ENCODE peak calls at places on chromosomes 6 and 20, in seven cellular contexts. M, Y, Q, J, D, H and T are unnamed samples.
A peak's percentile ranks its signal among the peaks of the same experiment; 100 is the strongest.

GRCh38 chr6:108961985-108962384 is 113.8 kb downstream of the ARMC2 start:
- DNase-seq in M (no peak), Y (no peak), Q (no peak), J (no peak), D (no peak), H (no peak), T (no peak)

GRCh38 chr6:160428069-160428430 is 79.9 kb downstream of the SLC22A3 start:
- DNase-seq in M (no peak), Y (no peak), Q (no peak), J (peak; percentile 31), D (no peak), H (peak; percentile 2), T (no peak)

GRCh38 chr20:919491-919916 is 3.4 kb upstream of the ANGPT4 start:
- DNase-seq in M (no peak), Y (no peak), Q (no peak), J (no peak), D (no peak), H (peak; percentile 39), T (no peak)

GRCh38 chr6:11632231-11632630 is 94.7 kb downstream of the TMEM170B start:
- DNase-seq in M (no peak), Y (no peak), Q (no peak), J (no peak), D (no peak), H (no peak), T (no peak)

GRCh38 chr6:34950849-34951248 is 61.8 kb downstream of the ANKS1A start:
- DNase-seq in M (no peak), Y (no peak), Q (no peak), J (no peak), D (no peak), H (no peak), T (no peak)

GRCh38 chr6:95469511-95469910 is 107.8 kb upstream of the MANEA start:
- DNase-seq in M (no peak), Y (no peak), Q (no peak), J (no peak), D (no peak), H (no peak), T (no peak)

GRCh38 chr6:107235521-107235920 is 120.2 kb upstream of the BEND3 start:
- DNase-seq in M (no peak), Y (no peak), Q (no peak), J (no peak), D (no peak), H (peak; percentile 25), T (no peak)

GRCh38 chr6:123733180-123733579 is 70.5 kb upstream of the NKAIN2 start:
- DNase-seq in M (no peak), Y (no peak), Q (no peak), J (no peak), D (no peak), H (no peak), T (no peak)

GRCh38 chr6:26157150-26157837 is 70.1 kb downstream of the HFE start:
- DNase-seq in M (no peak), Y (peak; percentile 93), Q (peak; percentile 54), J (peak; percentile 55), D (peak; percentile 38), H (peak; percentile 94), T (peak; percentile 53)

GRCh38 chr20:8583209-8584106 is 451.4 kb downstream of the PLCB1 start:
- DNase-seq in M (no peak), Y (peak; percentile 49), Q (no peak), J (no peak), D (no peak), H (no peak), T (no peak)

GRCh38 chr6:57822896-57823358 is 505.5 kb downstream of the PRIM2 start:
- DNase-seq in M (no peak), Y (no peak), Q (no peak), J (no peak), D (no peak), H (no peak), T (no peak)